ENCODE peak calls at places on chromosomes 2 and 18, in five cellular contexts. S is colonic mucosa, K is GM20000, Y is fibroblast of pulmonary artery, M is MCF 10A. V is an unnamed sample.
A peak's percentile ranks its signal among the peaks of the same experiment; 100 is the strongest.

GRCh38 chr2:184363213-184363612 is 235.1 kb upstream of the ZNF804A start:
- DNase-seq in S (no peak), Y (no peak), M (peak; percentile 10), K (no peak), V (no peak)

GRCh38 chr2:171297951-171298350 is 135.8 kb downstream of the METTL8 start:
- DNase-seq in K (no peak), Y (no peak), M (no peak), S (no peak), V (no peak)

GRCh38 chr2:218991674-218992168 is 1.5 kb downstream of the CRYBA2 start:
- DNase-seq in Y (peak; percentile 43), S (no peak), K (peak; percentile 26), M (peak; percentile 26), V (no peak)

GRCh38 chr2:239753537-239753936 is 271.6 kb downstream of the NDUFA10 start:
- DNase-seq in Y (no peak), K (no peak), S (no peak), M (no peak), V (no peak)

GRCh38 chr2:232633413-232634318 is at the start of gene EFHD1:
- DNase-seq in M (no peak), Y (peak; percentile 44), S (peak; percentile 77), K (peak; percentile 68), V (peak; percentile 59)

GRCh38 chr2:21175895-21176646 is 52.3 kb downstream of the TDRD15 start:
- DNase-seq in Y (peak; percentile 1), K (no peak), M (no peak), S (no peak), V (no peak)

GRCh38 chr18:23935804-23936203 is 78.8 kb upstream of the TTC39C start:
- DNase-seq in M (no peak), S (no peak), K (no peak), Y (no peak), V (no peak)

GRCh38 chr2:2799151-2799697 is 468.1 kb upstream of the MYT1L start:
- DNase-seq in K (no peak), Y (no peak), S (no peak), M (no peak), V (no peak)

GRCh38 chr2:24477229-24477628 is 13.8 kb upstream of the NCOA1 start:
- DNase-seq in Y (no peak), K (no peak), S (no peak), M (no peak), V (no peak)

GRCh38 chr2:43950383-43951008 is 45.3 kb downstream of the LRPPRC start:
- DNase-seq in M (peak; percentile 60), K (peak; percentile 17), Y (peak; percentile 61), S (no peak), V (peak; percentile 20)

GRCh38 chr2:170544817-170545216 is 170.3 kb upstream of the SP5 start:
- DNase-seq in K (no peak), Y (no peak), S (no peak), M (no peak), V (no peak)

GRCh38 chr2:234979204-234980167 is 27.7 kb downstream of the SH3BP4 start:
- DNase-seq in Y (peak; percentile 72), M (no peak), S (no peak), K (no peak), V (no peak)

GRCh38 chr2:38648107-38648761 is 17.7 kb upstream of the GALM start:
- DNase-seq in M (peak; percentile 62), S (no peak), Y (peak; percentile 34), K (no peak), V (no peak)

GRCh38 chr18:58391932-58392331 is 237.0 kb downstream of the ALPK2 start:
- DNase-seq in M (no peak), S (no peak), K (no peak), Y (no peak), V (no peak)

GRCh38 chr2:96861074-96861473 is 3.3 kb upstream of the ANKRD39 start:
- DNase-seq in Y (no peak), K (no peak), S (no peak), M (no peak), V (no peak)

GRCh38 chr2:3827673-3828575 is 124.5 kb downstream of the DCDC2C start:
- DNase-seq in S (no peak), M (peak; percentile 70), Y (peak; percentile 21), K (peak; percentile 40), V (peak; percentile 47)

GRCh38 chr2:79039944-79040343 is 14.4 kb downstream of the REG3G start:
- DNase-seq in Y (no peak), M (no peak), K (no peak), S (no peak), V (no peak)

GRCh38 chr2:136085810-136086209 is 32.1 kb downstream of the CXCR4 start:
- DNase-seq in K (no peak), Y (no peak), S (no peak), M (no peak), V (no peak)

GRCh38 chr2:1692342-1692741 is 52.0 kb downstream of the PXDN start:
- DNase-seq in Y (no peak), M (no peak), K (no peak), S (no peak), V (no peak)

GRCh38 chr18:48953096-48953706 is 2.4 kb upstream of the SMAD7 start:
- DNase-seq in M (no peak), K (no peak), S (no peak), Y (no peak), V (no peak)

GRCh38 chr2:102344397-102344796 is 11.2 kb upstream of the IL18R1 start:
- DNase-seq in M (no peak), S (no peak), K (no peak), Y (no peak), V (no peak)

GRCh38 chr2:218245214-218245613 is 15.6 kb upstream of the GPBAR1 start:
- DNase-seq in Y (no peak), K (no peak), M (no peak), S (no peak), V (no peak)

GRCh38 chr2:200466703-200467418 is 43.0 kb downstream of the KCTD18 start:
- DNase-seq in S (no peak), Y (peak; percentile 91), K (no peak), M (no peak), V (no peak)

GRCh38 chr2:72863046-72863445 is 24.2 kb upstream of the SPR start:
- DNase-seq in M (no peak), S (no peak), Y (no peak), K (no peak), V (no peak)

GRCh38 chr18:14919666-14920065 is 171.7 kb downstream of the ANKRD30B start:
- DNase-seq in S (peak; percentile 74), M (no peak), K (no peak), Y (no peak), V (no peak)

GRCh38 chr2:188609321-188610049 is 317.8 kb downstream of the GULP1 start:
- DNase-seq in K (no peak), M (peak; percentile 7), S (no peak), Y (peak; percentile 56), V (no peak)

GRCh38 chr2:124877065-124877671 is 852.1 kb downstream of the CNTNAP5 start:
- DNase-seq in Y (peak; percentile 72), S (no peak), M (peak; percentile 22), K (no peak), V (no peak)

GRCh38 chr2:173414823-173415322 is 60.2 kb downstream of the CDCA7 start:
- DNase-seq in S (no peak), Y (peak; percentile 79), M (peak; percentile 97), K (no peak), V (peak; percentile 76)

GRCh38 chr2:240672076-240672700 is 10.5 kb downstream of the AQP12B start:
- DNase-seq in M (no peak), S (no peak), K (no peak), Y (no peak), V (no peak)

GRCh38 chr2:191899442-191899841 is 52.6 kb upstream of the CAVIN2 start:
- DNase-seq in M (peak; percentile 88), S (no peak), Y (peak; percentile 88), K (no peak), V (no peak)

GRCh38 chr2:23385748-23386421 is 906 bp downstream of the KLHL29 start:
- DNase-seq in M (no peak), K (peak; percentile 73), S (no peak), Y (peak; percentile 18), V (peak; percentile 32)

GRCh38 chr2:211093743-211094303 is 537.4 kb downstream of the CPS1 start:
- DNase-seq in K (no peak), M (peak; percentile 27), S (no peak), Y (peak; percentile 9), V (no peak)

GRCh38 chr2:119545076-119545475 is 827 bp downstream of the CFAP221 start:
- DNase-seq in M (no peak), K (no peak), S (no peak), Y (no peak), V (peak; percentile 35)

GRCh38 chr18:32358075-32358474 is 112.6 kb downstream of the GAREM1 start:
- DNase-seq in S (no peak), Y (no peak), M (no peak), K (no peak), V (no peak)

GRCh38 chr18:32360682-32361345 is 109.9 kb downstream of the GAREM1 start:
- DNase-seq in M (no peak), Y (no peak), S (no peak), K (no peak), V (no peak)

GRCh38 chr18:32362484-32362883 is 108.2 kb downstream of the GAREM1 start:
- DNase-seq in M (peak; percentile 71), Y (no peak), K (no peak), S (no peak), V (no peak)

GRCh38 chr18:32355896-32356295 is 114.8 kb downstream of the GAREM1 start:
- DNase-seq in S (no peak), K (no peak), Y (peak; percentile 62), M (no peak), V (no peak)

GRCh38 chr18:32358529-32358928 is 112.2 kb downstream of the GAREM1 start:
- DNase-seq in Y (no peak), M (no peak), S (no peak), K (no peak), V (no peak)
- TF ChIP-seq CTCF in Y (no peak), M (no peak), S (no peak), K (no peak), V (no peak)

DNA sequence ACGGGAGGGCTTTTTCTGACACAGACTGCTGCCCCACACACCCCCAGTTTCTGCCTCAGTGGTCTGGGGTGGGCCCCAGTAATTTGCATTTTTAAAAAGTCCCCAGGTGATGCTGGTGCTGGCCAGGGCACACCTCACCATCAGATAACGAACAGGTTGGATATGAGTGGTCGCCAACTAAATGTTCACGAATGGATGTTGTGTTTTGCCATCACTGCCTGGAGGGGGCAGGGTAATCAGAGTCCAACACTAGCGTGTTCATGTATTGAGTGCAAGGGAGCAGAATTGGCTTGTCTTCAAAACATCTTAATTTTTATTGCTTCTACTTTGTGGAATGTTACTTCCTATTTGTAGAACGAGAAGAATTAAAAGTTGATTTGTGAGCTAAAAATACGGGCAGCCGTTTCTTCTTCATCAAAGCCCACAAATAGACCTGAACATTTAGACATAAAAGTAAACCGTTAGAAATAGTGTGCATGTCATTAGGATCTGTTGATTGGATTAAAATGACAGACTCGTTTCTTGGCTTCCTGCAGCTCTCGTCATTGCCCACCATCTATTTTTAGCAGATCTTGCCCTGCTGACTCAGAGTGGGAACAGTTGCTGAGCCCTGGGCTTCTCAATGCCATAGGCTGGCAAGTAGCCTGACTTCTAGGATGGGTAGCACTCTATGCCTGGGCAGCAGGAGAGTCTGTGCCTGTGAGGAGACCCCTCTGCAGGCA is 45.2 kb downstream of the NCK2 start:
- DNase-seq in K (peak; percentile 34), Y (peak; percentile 42), S (no peak), M (peak; percentile 70), V (no peak)
- TF ChIP-seq CTCF in K (peak; percentile 28), Y (no peak), S (no peak), M (no peak), V (no peak)

GRCh38 chr18:33201509-33201926 is 239.0 kb downstream of the CCDC178 start:
- DNase-seq in K (no peak), Y (peak; percentile 53), S (peak; percentile 38), M (peak; percentile 38), V (peak; percentile 61)
- TF ChIP-seq CTCF in K (no peak), Y (peak; percentile 66), S (peak; percentile 35), M (peak; percentile 43), V (peak; percentile 69)

GRCh38 chr2:88950010-88950409 is 258.5 kb downstream of the RPIA start:
- DNase-seq in K (no peak), S (no peak), M (peak; percentile 23), Y (peak; percentile 6), V (no peak)
- TF ChIP-seq CTCF in K (no peak), S (no peak), M (peak; percentile 30), Y (peak; percentile 32), V (no peak)